ENCODE peak calls at places on chromosome 4, in nine cellular contexts. One of them, this sample, is unnamed.

GRCh38 chr4:165462009-165462408 is 83.2 kb downstream of the CPE start:
- DNase-seq in heart left ventricle: no peak
- DNase-seq in GM12865: no peak
- DNase-seq in right lobe of liver: no peak
- DNase-seq in frontal cortex: no peak
- DNase-seq in left lobe of liver: no peak
- DNase-seq in fibroblast of mammary gland: no peak
- DNase-seq in NCI-H748 treated with DMSO at 0.1 percent for 48 hours: no peak
- DNase-seq in AG09319: no peak
- DNase-seq in this sample: no peak

GRCh38 chr4:22531638-22532037 is 15.8 kb upstream of the ADGRA3 start:
- DNase-seq in heart left ventricle: no peak
- DNase-seq in GM12865: no peak
- DNase-seq in right lobe of liver: no peak
- DNase-seq in frontal cortex: no peak
- DNase-seq in left lobe of liver: no peak
- DNase-seq in fibroblast of mammary gland: no peak
- DNase-seq in NCI-H748 treated with DMSO at 0.1 percent for 48 hours: no peak
- DNase-seq in AG09319: no peak
- DNase-seq in this sample: no peak

GRCh38 chr4:1249731-1250526 is 999 bp upstream of the CTBP1 start:
- DNase-seq in heart left ventricle: peak; percentile 28
- DNase-seq in GM12865: peak; percentile 72
- DNase-seq in right lobe of liver: peak; percentile 62
- DNase-seq in frontal cortex: peak; percentile 47
- DNase-seq in left lobe of liver: peak; percentile 58
- DNase-seq in fibroblast of mammary gland: no peak
- DNase-seq in NCI-H748 treated with DMSO at 0.1 percent for 48 hours: no peak
- DNase-seq in AG09319: no peak
- DNase-seq in this sample: peak; percentile 59

GRCh38 chr4:96593422-96593821 is 753.5 kb downstream of the PDHA2 start:
- DNase-seq in heart left ventricle: no peak
- DNase-seq in GM12865: no peak
- DNase-seq in right lobe of liver: no peak
- DNase-seq in frontal cortex: no peak
- DNase-seq in left lobe of liver: no peak
- DNase-seq in fibroblast of mammary gland: no peak
- DNase-seq in NCI-H748 treated with DMSO at 0.1 percent for 48 hours: peak; percentile 84
- DNase-seq in AG09319: no peak
- DNase-seq in this sample: no peak

GRCh38 chr4:67375291-67375690 is 170.0 kb downstream of the CENPC start:
- DNase-seq in heart left ventricle: no peak
- DNase-seq in GM12865: no peak
- DNase-seq in right lobe of liver: no peak
- DNase-seq in frontal cortex: no peak
- DNase-seq in left lobe of liver: no peak
- DNase-seq in fibroblast of mammary gland: no peak
- DNase-seq in NCI-H748 treated with DMSO at 0.1 percent for 48 hours: no peak
- DNase-seq in AG09319: no peak
- DNase-seq in this sample: no peak

GRCh38 chr4:24174622-24175021 is 284.8 kb upstream of the PPARGC1A start:
- DNase-seq in heart left ventricle: no peak
- DNase-seq in GM12865: no peak
- DNase-seq in right lobe of liver: no peak
- DNase-seq in frontal cortex: no peak
- DNase-seq in left lobe of liver: no peak
- DNase-seq in fibroblast of mammary gland: peak; percentile 35
- DNase-seq in NCI-H748 treated with DMSO at 0.1 percent for 48 hours: no peak
- DNase-seq in AG09319: no peak
- DNase-seq in this sample: no peak

GRCh38 chr4:55682295-55682694 is 46.2 kb upstream of the NMU start:
- DNase-seq in heart left ventricle: no peak
- DNase-seq in GM12865: no peak
- DNase-seq in right lobe of liver: no peak
- DNase-seq in frontal cortex: no peak
- DNase-seq in left lobe of liver: no peak
- DNase-seq in fibroblast of mammary gland: no peak
- DNase-seq in NCI-H748 treated with DMSO at 0.1 percent for 48 hours: no peak
- DNase-seq in AG09319: no peak
- DNase-seq in this sample: no peak

GRCh38 chr4:40307627-40308497 is 27.3 kb upstream of the CHRNA9 start:
- DNase-seq in heart left ventricle: peak; percentile 23
- DNase-seq in GM12865: peak; percentile 84
- DNase-seq in right lobe of liver: no peak
- DNase-seq in frontal cortex: no peak
- DNase-seq in left lobe of liver: no peak
- DNase-seq in fibroblast of mammary gland: no peak
- DNase-seq in NCI-H748 treated with DMSO at 0.1 percent for 48 hours: no peak
- DNase-seq in AG09319: no peak
- DNase-seq in this sample: peak; percentile 30

GRCh38 chr4:185838514-185839203 is 26.7 kb upstream of the SORBS2 start:
- DNase-seq in heart left ventricle: no peak
- DNase-seq in GM12865: no peak
- DNase-seq in right lobe of liver: no peak
- DNase-seq in frontal cortex: no peak
- DNase-seq in left lobe of liver: no peak
- DNase-seq in fibroblast of mammary gland: peak; percentile 25
- DNase-seq in NCI-H748 treated with DMSO at 0.1 percent for 48 hours: no peak
- DNase-seq in AG09319: no peak
- DNase-seq in this sample: no peak

GRCh38 chr4:79241846-79242245 is 84.0 kb downstream of the NAA11 start:
- DNase-seq in heart left ventricle: no peak
- DNase-seq in GM12865: no peak
- DNase-seq in right lobe of liver: no peak
- DNase-seq in frontal cortex: no peak
- DNase-seq in left lobe of liver: no peak
- DNase-seq in fibroblast of mammary gland: peak; percentile 53
- DNase-seq in NCI-H748 treated with DMSO at 0.1 percent for 48 hours: peak; percentile 44
- DNase-seq in AG09319: no peak
- DNase-seq in this sample: no peak

GRCh38 chr4:1651609-1652008 is 32.5 kb downstream of the FAM53A start:
- DNase-seq in heart left ventricle: no peak
- DNase-seq in GM12865: no peak
- DNase-seq in right lobe of liver: no peak
- DNase-seq in frontal cortex: no peak
- DNase-seq in left lobe of liver: no peak
- DNase-seq in fibroblast of mammary gland: no peak
- DNase-seq in NCI-H748 treated with DMSO at 0.1 percent for 48 hours: no peak
- DNase-seq in AG09319: no peak
- DNase-seq in this sample: no peak

This sample was measured in K562.